ENCODE peak calls at places on chromosomes 11 and 22, in five cellular contexts. Y, B, S, V and I are unnamed samples.
A peak's percentile ranks its signal among the peaks of the same experiment; 100 is the strongest.

GRCh38 chr11:6608011-6608410 is 4.0 kb downstream of the TAF10 start:
- DNase-seq in Y (no peak), B (no peak), S (no peak), V (peak; percentile 64), I (no peak)

GRCh38 chr11:45890886-45891550 is 5.6 kb downstream of the MAPK8IP1 start:
- DNase-seq in Y (no peak), B (no peak), S (no peak), V (no peak), I (no peak)

GRCh38 chr22:35649636-35650250 is 1.5 kb downstream of the APOL6 start:
- DNase-seq in Y (no peak), B (no peak), S (no peak), V (no peak), I (peak; percentile 15)

GRCh38 chr22:43867839-43868652 is 5.7 kb upstream of the SULT4A1 start:
- DNase-seq in Y (peak; percentile 84), B (peak; percentile 70), S (peak; percentile 71), V (peak; percentile 62), I (peak; percentile 89)

GRCh38 chr11:77136074-77136473 is 8.0 kb downstream of the MYO7A start:
- DNase-seq in Y (no peak), B (peak; percentile 54), S (no peak), V (no peak), I (no peak)

GRCh38 chr11:77073328-77074001 is 6.7 kb downstream of the CAPN5 start:
- DNase-seq in Y (no peak), B (peak; percentile 98), S (no peak), V (no peak), I (peak; percentile 18)

GRCh38 chr11:55967914-55968313 is 1.8 kb downstream of the OR10AG1 start:
- DNase-seq in Y (no peak), B (no peak), S (no peak), V (no peak), I (no peak)

GRCh38 chr22:31218565-31219262 is 6.6 kb downstream of the LIMK2 start:
- DNase-seq in Y (no peak), B (no peak), S (no peak), V (no peak), I (no peak)

GRCh38 chr11:102216433-102217163 is 100.7 kb upstream of the BIRC3 start:
- DNase-seq in Y (no peak), B (no peak), S (no peak), V (no peak), I (no peak)

GRCh38 chr11:11472096-11472495 is 119.0 kb upstream of the CSNK2A3 start:
- DNase-seq in Y (no peak), B (no peak), S (no peak), V (no peak), I (no peak)

GRCh38 chr11:65329944-65330403 is 3.7 kb upstream of the DPF2 start:
- DNase-seq in Y (peak; percentile 93), B (peak; percentile 90), S (no peak), V (peak; percentile 93), I (peak; percentile 76)

GRCh38 chr22:37157516-37158289 is 8.0 kb upstream of the IL2RB start:
- DNase-seq in Y (no peak), B (no peak), S (no peak), V (peak; percentile 94), I (no peak)

GRCh38 chr22:45995405-45996101 is 18.6 kb upstream of the WNT7B start:
- DNase-seq in Y (no peak), B (no peak), S (no peak), V (no peak), I (no peak)

GRCh38 chr22:24423519-24424000 is 3.8 kb upstream of the ADORA2A start:
- DNase-seq in Y (peak; percentile 57), B (no peak), S (no peak), V (no peak), I (peak; percentile 68)

GRCh38 chr11:117194267-117194666 is 4.9 kb upstream of the TAGLN start:
- DNase-seq in Y (no peak), B (no peak), S (no peak), V (no peak), I (no peak)

GRCh38 chr11:64572143-64572542 is 18.9 kb upstream of the SLC22A12 start:
- DNase-seq in Y (no peak), B (no peak), S (no peak), V (no peak), I (no peak)

GRCh38 chr11:18132341-18132740 is at the start of gene MRGPRX3:
- DNase-seq in Y (no peak), B (no peak), S (no peak), V (no peak), I (no peak)

GRCh38 chr11:10307411-10308207 is 2.7 kb downstream of the ADM start:
- DNase-seq in Y (peak; percentile 79), B (peak; percentile 93), S (no peak), V (peak; percentile 92), I (peak; percentile 86)

GRCh38 chr11:2207212-2207611 is 35.6 kb upstream of the TH start:
- DNase-seq in Y (no peak), B (no peak), S (no peak), V (no peak), I (no peak)

GRCh38 chr11:107561688-107562087 is 3.8 kb downstream of the ALKBH8 start:
- DNase-seq in Y (no peak), B (peak; percentile 49), S (no peak), V (peak; percentile 82), I (no peak)

GRCh38 chr11:128933481-128934178 is 9.0 kb downstream of the TP53AIP1 start:
- DNase-seq in Y (no peak), B (no peak), S (no peak), V (no peak), I (no peak)

GRCh38 chr11:908273-908672 is 2.3 kb downstream of the CHID1 start:
- DNase-seq in Y (no peak), B (no peak), S (no peak), V (no peak), I (no peak)

GRCh38 chr11:18491924-18492323 is 34.8 kb downstream of the TSG101 start:
- DNase-seq in Y (no peak), B (no peak), S (no peak), V (no peak), I (no peak)

GRCh38 chr11:78224906-78225420 is 36.2 kb downstream of the USP35 start:
- DNase-seq in Y (no peak), B (no peak), S (no peak), V (no peak), I (no peak)

GRCh38 chr22:26666035-26666338 is 8.6 kb downstream of the MIAT start:
- DNase-seq in Y (no peak), B (no peak), S (no peak), V (no peak), I (no peak)

GRCh38 chr11:65309006-65309405 is 5.7 kb upstream of the CDC42EP2 start:
- DNase-seq in Y (no peak), B (no peak), S (no peak), V (no peak), I (no peak)

GRCh38 chr11:84899134-84899533 is 728.0 kb downstream of the DLG2 start:
- DNase-seq in Y (no peak), B (no peak), S (no peak), V (no peak), I (no peak)

GRCh38 chr22:49566141-49566541 is 261.5 kb downstream of the BRD1 start:
- DNase-seq in Y (no peak), B (no peak), S (no peak), V (no peak), I (peak; percentile 15)

GRCh38 chr22:29916007-29916544 is 33.1 kb downstream of the MTMR3 start:
- DNase-seq in Y (no peak), B (peak; percentile 60), S (no peak), V (no peak), I (no peak)

GRCh38 chr11:2769779-2770555 is 70.2 kb upstream of the KCNQ1OT1 start:
- DNase-seq in Y (no peak), B (no peak), S (no peak), V (no peak), I (no peak)

GRCh38 chr11:90434858-90435257 is 212.0 kb upstream of the CHORDC1 start:
- DNase-seq in Y (peak; percentile 1), B (no peak), S (no peak), V (peak; percentile 57), I (no peak)

DNA sequence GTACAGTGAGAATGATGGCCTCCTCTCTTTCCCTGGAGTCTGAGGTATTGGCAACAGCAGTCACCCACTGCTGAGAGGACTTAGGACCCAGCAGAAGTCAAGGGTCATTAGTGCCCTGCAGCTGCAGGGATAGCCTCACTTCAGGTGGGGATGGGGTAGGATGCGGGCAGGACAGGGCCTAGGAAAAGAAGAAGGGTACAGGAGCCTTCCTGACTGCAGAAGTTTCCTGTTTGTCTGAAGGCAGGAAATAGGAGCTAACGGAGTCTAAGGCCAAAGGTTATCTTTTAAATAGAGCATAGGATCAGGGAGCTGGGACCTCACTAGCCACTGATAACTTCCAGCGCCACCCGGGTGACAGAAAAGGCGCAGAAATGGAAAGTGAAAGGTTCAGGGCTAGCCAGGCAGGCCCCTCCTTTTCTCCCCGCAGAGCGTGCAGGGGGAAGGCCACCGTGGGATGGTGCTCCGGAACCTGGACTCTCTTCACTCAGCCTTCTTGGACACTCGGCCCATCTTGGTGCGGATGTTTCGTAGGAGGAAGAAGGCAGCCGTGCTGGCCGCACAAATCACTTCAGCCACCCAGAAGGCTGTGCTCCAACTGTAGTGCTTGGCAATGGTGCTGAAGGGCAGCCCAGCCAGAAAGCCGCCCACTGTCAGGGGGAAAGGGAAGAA is 6.0 kb downstream of the TRAPPC4 start:
- DNase-seq in Y (no peak), B (no peak), S (no peak), V (no peak), I (no peak)
- H3K4me1 ChIP-seq in Y (peaks cover 12% of the 10 kb centered on the region), B (peaks cover 42% of the 10 kb centered on the region), S (peaks cover 12% of the 10 kb centered on the region), V (peaks cover 30% of the 10 kb centered on the region), I (peaks cover 8% of the 10 kb centered on the region)

GRCh38 chr11:68950268-68950667 is 30.5 kb downstream of the MRGPRD start:
- DNase-seq in Y (peak; percentile 44), B (peak; percentile 55), S (no peak), V (no peak), I (peak; percentile 66)
- H2BK12ac ChIP-seq in Y (no peak overlapping the region), B (no peak overlapping the region), S (no peak overlapping the region), V (no peak overlapping the region), I (no peak overlapping the region)

GRCh38 chr22:33952776-33953175 is 32.5 kb upstream of the LARGE1 start:
- DNase-seq in Y (no peak), B (no peak), S (no peak), V (no peak), I (no peak)

GRCh38 chr22:33957086-33957485 is 36.8 kb upstream of the LARGE1 start:
- DNase-seq in Y (no peak), B (no peak), S (no peak), V (no peak), I (no peak)

GRCh38 chr22:33962409-33962808 is 42.1 kb upstream of the LARGE1 start:
- DNase-seq in Y (no peak), B (no peak), S (no peak), V (no peak), I (no peak)

GRCh38 chr22:33958741-33959140 is 38.5 kb upstream of the LARGE1 start:
- DNase-seq in Y (no peak), B (no peak), S (no peak), V (no peak), I (no peak)
- H3K4me1 ChIP-seq in Y (no peaks in the 10 kb centered on the region), B (no peaks in the 10 kb centered on the region), S (no peaks in the 10 kb centered on the region), V (no peaks in the 10 kb centered on the region), I (no peaks in the 10 kb centered on the region)

DNA sequence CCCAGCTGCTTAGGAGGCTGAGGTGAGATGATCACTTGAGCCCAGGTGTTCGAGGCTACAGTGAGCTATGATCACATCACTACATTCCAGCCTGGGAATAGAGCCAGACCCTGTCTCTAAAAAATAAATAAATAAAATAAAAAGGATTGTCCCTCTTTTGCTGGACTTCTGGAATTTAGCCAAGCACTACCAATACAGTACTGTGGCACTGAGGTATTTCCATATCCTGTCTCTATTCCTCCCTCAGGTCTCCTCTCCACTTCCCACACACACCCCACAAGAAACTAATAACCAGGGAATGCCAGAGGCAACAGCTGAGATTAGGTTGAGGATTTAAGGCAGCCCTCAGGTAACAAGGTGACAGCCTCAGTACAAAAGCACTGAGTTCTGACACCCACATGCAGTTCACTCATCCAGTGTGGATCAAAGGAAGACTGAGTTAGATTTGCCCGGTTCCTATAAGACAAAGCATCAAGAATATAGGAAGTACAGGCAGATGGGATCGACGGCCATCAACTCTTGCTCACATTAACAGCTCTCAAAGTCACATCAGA is 4.5 kb upstream of the PPP2R1B start:
- DNase-seq in Y (no peak), B (no peak), S (no peak), V (no peak), I (no peak)
- H2BK12ac ChIP-seq in Y (no peak overlapping the region), B (no peak overlapping the region), S (peak overlapping the region; percentile 80), V (no peak overlapping the region), I (no peak overlapping the region)